ENCODE peak calls at places on chromosome 3, in five cellular contexts. One of them, this sample, is unnamed.
A peak's percentile ranks its signal among the peaks of the same experiment; 100 is the strongest.

GRCh38 chr3:27317096-27317495 is 52.1 kb downstream of the NEK10 start:
- DNase-seq in type B pancreatic cell: no peak
- DNase-seq in naive thymus-derived CD8-positive, alpha-beta T cell: no peak
- DNase-seq in AG09319: no peak
- DNase-seq in LHCN-M2: no peak
- DNase-seq in this sample: no peak

GRCh38 chr3:189577290-189577951 is 53.8 kb upstream of the TP63 start:
- DNase-seq in LHCN-M2: no peak
- DNase-seq in type B pancreatic cell: no peak
- DNase-seq in naive thymus-derived CD8-positive, alpha-beta T cell: no peak
- DNase-seq in AG09319: no peak
- DNase-seq in this sample: no peak

GRCh38 chr3:118666-119065 is 77.9 kb upstream of the CHL1 start:
- DNase-seq in AG09319: no peak
- DNase-seq in naive thymus-derived CD8-positive, alpha-beta T cell: no peak
- DNase-seq in LHCN-M2: no peak
- DNase-seq in type B pancreatic cell: no peak
- DNase-seq in this sample: no peak

GRCh38 chr3:195872800-195873199 is 35.6 kb downstream of the TNK2 start:
- DNase-seq in naive thymus-derived CD8-positive, alpha-beta T cell: no peak
- DNase-seq in LHCN-M2: no peak
- DNase-seq in AG09319: no peak
- DNase-seq in type B pancreatic cell: no peak
- DNase-seq in this sample: no peak

GRCh38 chr3:175338775-175339535 is 479.8 kb downstream of the NAALADL2 start:
- DNase-seq in AG09319: peak; percentile 39
- DNase-seq in naive thymus-derived CD8-positive, alpha-beta T cell: no peak
- DNase-seq in type B pancreatic cell: no peak
- DNase-seq in LHCN-M2: peak; percentile 40
- DNase-seq in this sample: peak; percentile 63

GRCh38 chr3:149115114-149115513 is 14.3 kb upstream of the HPS3 start:
- DNase-seq in naive thymus-derived CD8-positive, alpha-beta T cell: no peak
- DNase-seq in AG09319: no peak
- DNase-seq in LHCN-M2: no peak
- DNase-seq in type B pancreatic cell: no peak
- DNase-seq in this sample: no peak

GRCh38 chr3:172848910-172849309 is 98.4 kb downstream of the ECT2 start:
- DNase-seq in type B pancreatic cell: no peak
- DNase-seq in AG09319: no peak
- DNase-seq in naive thymus-derived CD8-positive, alpha-beta T cell: no peak
- DNase-seq in LHCN-M2: peak; percentile 43
- DNase-seq in this sample: no peak

GRCh38 chr3:136957751-136958288 is at the start of gene IL20RB:
- DNase-seq in naive thymus-derived CD8-positive, alpha-beta T cell: no peak
- DNase-seq in LHCN-M2: peak; percentile 57
- DNase-seq in type B pancreatic cell: no peak
- DNase-seq in AG09319: peak; percentile 61
- DNase-seq in this sample: peak; percentile 62

GRCh38 chr3:58306662-58307286 is 454 bp downstream of the HTD2 start:
- DNase-seq in LHCN-M2: peak; percentile 27
- DNase-seq in type B pancreatic cell: no peak
- DNase-seq in naive thymus-derived CD8-positive, alpha-beta T cell: no peak
- DNase-seq in AG09319: no peak
- DNase-seq in this sample: no peak

GRCh38 chr3:138898301-138898700 is 48.6 kb downstream of the FOXL2 start:
- DNase-seq in type B pancreatic cell: no peak
- DNase-seq in LHCN-M2: no peak
- DNase-seq in AG09319: peak; percentile 48
- DNase-seq in naive thymus-derived CD8-positive, alpha-beta T cell: no peak
- DNase-seq in this sample: no peak

GRCh38 chr3:49908378-49909199 is 4.9 kb upstream of the MST1R start:
- DNase-seq in type B pancreatic cell: no peak
- DNase-seq in LHCN-M2: no peak
- DNase-seq in naive thymus-derived CD8-positive, alpha-beta T cell: no peak
- DNase-seq in AG09319: no peak
- DNase-seq in this sample: no peak

GRCh38 chr3:99646107-99646435 is 7.7 kb downstream of the COL8A1 start:
- DNase-seq in naive thymus-derived CD8-positive, alpha-beta T cell: no peak
- DNase-seq in LHCN-M2: no peak
- DNase-seq in AG09319: no peak
- DNase-seq in type B pancreatic cell: no peak
- DNase-seq in this sample: no peak

GRCh38 chr3:71408903-71409302 is 174.6 kb downstream of the FOXP1 start:
- DNase-seq in AG09319: no peak
- DNase-seq in type B pancreatic cell: no peak
- DNase-seq in naive thymus-derived CD8-positive, alpha-beta T cell: no peak
- DNase-seq in LHCN-M2: no peak
- DNase-seq in this sample: no peak

GRCh38 chr3:14508505-14508819 is 31.7 kb downstream of the GRIP2 start:
- DNase-seq in AG09319: no peak
- DNase-seq in naive thymus-derived CD8-positive, alpha-beta T cell: no peak
- DNase-seq in type B pancreatic cell: no peak
- DNase-seq in LHCN-M2: no peak
- DNase-seq in this sample: no peak

GRCh38 chr3:148641712-148642111 is 56.0 kb upstream of the AGTR1 start:
- DNase-seq in naive thymus-derived CD8-positive, alpha-beta T cell: no peak
- DNase-seq in LHCN-M2: no peak
- DNase-seq in type B pancreatic cell: no peak
- DNase-seq in AG09319: no peak
- DNase-seq in this sample: no peak

GRCh38 chr3:184361532-184361931 is at the start of the genes CLCN2 and POLR2H:
- DNase-seq in LHCN-M2: peak; percentile 60
- DNase-seq in naive thymus-derived CD8-positive, alpha-beta T cell: no peak
- DNase-seq in type B pancreatic cell: peak; percentile 81
- DNase-seq in AG09319: no peak
- DNase-seq in this sample: no peak

GRCh38 chr3:102265720-102266119 is 169.1 kb upstream of the ZPLD1 start:
- DNase-seq in AG09319: no peak
- DNase-seq in type B pancreatic cell: no peak
- DNase-seq in naive thymus-derived CD8-positive, alpha-beta T cell: no peak
- DNase-seq in LHCN-M2: peak; percentile 32
- DNase-seq in this sample: no peak

GRCh38 chr3:38805765-38806386 is 10.1 kb downstream of the SCN10A start:
- DNase-seq in AG09319: peak; percentile 28
- DNase-seq in type B pancreatic cell: no peak
- DNase-seq in LHCN-M2: peak; percentile 70
- DNase-seq in naive thymus-derived CD8-positive, alpha-beta T cell: peak; percentile 34
- DNase-seq in this sample: peak; percentile 46

GRCh38 chr3:56753206-56753605 is 48.5 kb downstream of the ARHGEF3 start:
- DNase-seq in AG09319: no peak
- DNase-seq in naive thymus-derived CD8-positive, alpha-beta T cell: no peak
- DNase-seq in type B pancreatic cell: no peak
- DNase-seq in LHCN-M2: no peak
- DNase-seq in this sample: no peak

This sample was measured in HCT116.